ENCODE peak calls at places on chromosomes 5 and 9, in seven cellular contexts. P is foreskin fibroblast, N is HepG2, Z is GM23338, E is B cell, A is Panc1, S is fibroblast of lung. D is an unnamed sample.

GRCh38 chr9:135587658-135588057 is 26.1 kb downstream of the PAEP start:
- DNase-seq in E (no peak), A (no peak), P (no peak), S (no peak), N (no peak), Z (no peak), D (no peak)

GRCh38 chr5:178430187-178431062 is 159.8 kb downstream of the COL23A1 start:
- DNase-seq in E (no peak), S (no peak), Z (no peak), P (no peak), N (peak; percentile 13), A (no peak), D (peak; percentile 51)

GRCh38 chr9:36928670-36929349 is 105.3 kb downstream of the PAX5 start:
- DNase-seq in Z (no peak), N (no peak), S (no peak), E (no peak), A (no peak), P (peak; percentile 51), D (no peak)

GRCh38 chr5:90421136-90421535 is 11.6 kb upstream of the CETN3 start:
- DNase-seq in P (peak; percentile 18), S (peak; percentile 12), N (peak; percentile 31), A (no peak), Z (peak; percentile 83), E (no peak), D (no peak)

GRCh38 chr9:5629312-5630037 is 568 bp downstream of the RIC1 start:
- DNase-seq in Z (peak; percentile 45), A (no peak), S (peak; percentile 33), N (no peak), P (peak; percentile 59), E (no peak), D (no peak)

GRCh38 chr5:88674262-88675158 is 208.5 kb downstream of the MEF2C start:
- DNase-seq in E (peak; percentile 60), N (no peak), P (peak; percentile 49), Z (peak; percentile 77), S (no peak), A (no peak), D (no peak)

GRCh38 chr9:133490865-133491655 is 12.2 kb upstream of the SLC2A6 start:
- DNase-seq in E (no peak), P (no peak), Z (no peak), S (no peak), A (no peak), N (no peak), D (no peak)

GRCh38 chr5:64925123-64925522 is 156.4 kb downstream of the CWC27 start:
- DNase-seq in Z (no peak), S (no peak), P (no peak), N (no peak), E (no peak), A (no peak), D (no peak)

GRCh38 chr5:109989994-109990722 is 300.4 kb downstream of the MAN2A1 start:
- DNase-seq in N (peak; percentile 91), P (no peak), S (no peak), A (no peak), E (no peak), Z (no peak), D (no peak)

GRCh38 chr5:87399720-87400119 is 13.0 kb downstream of the CCNH start:
- DNase-seq in Z (no peak), N (no peak), P (no peak), E (no peak), A (no peak), S (no peak), D (no peak)

GRCh38 chr9:104993291-104993963 is 65.5 kb upstream of the ABCA1 start:
- DNase-seq in P (peak; percentile 93), A (no peak), S (peak; percentile 81), Z (peak; percentile 95), N (peak; percentile 63), E (no peak), D (peak; percentile 97)

GRCh38 chr5:169701910-169702451 is 64.9 kb downstream of the DOCK2 start:
- DNase-seq in Z (peak; percentile 52), P (peak; percentile 78), N (no peak), S (peak; percentile 76), A (no peak), E (no peak), D (no peak)

GRCh38 chr5:141338538-141339306 is at the start of gene PCDHGA2:
- DNase-seq in N (peak; percentile 18), Z (peak; percentile 81), S (peak; percentile 65), E (no peak), A (no peak), P (peak; percentile 79), D (no peak)

GRCh38 chr9:115202960-115203751 is 85.2 kb upstream of the TNC start:
- DNase-seq in Z (no peak), S (peak; percentile 69), A (no peak), P (peak; percentile 96), N (no peak), E (no peak), D (no peak)

GRCh38 chr9:4489562-4489918 is 728 bp upstream of the SLC1A1 start:
- DNase-seq in N (no peak), P (peak; percentile 53), S (peak; percentile 13), A (no peak), Z (peak; percentile 57), E (no peak), D (no peak)

GRCh38 chr5:56088967-56089829 is 94.4 kb upstream of the IL6ST start:
- DNase-seq in A (no peak), Z (no peak), N (peak; percentile 65), P (peak; percentile 81), E (no peak), S (no peak), D (no peak)

GRCh38 chr5:32531885-32532520 is 53.4 kb upstream of the SUB1 start:
- DNase-seq in E (no peak), A (peak; percentile 60), Z (peak; percentile 68), N (peak; percentile 82), S (peak; percentile 49), P (peak; percentile 75), D (no peak)

GRCh38 chr5:79236364-79236969 is 536 bp downstream of the JMY start:
- DNase-seq in A (no peak), P (peak; percentile 60), E (peak; percentile 64), N (no peak), S (no peak), Z (peak; percentile 70), D (no peak)

GRCh38 chr9:14744768-14745167 is 22.2 kb upstream of the CER1 start:
- DNase-seq in P (no peak), A (no peak), E (no peak), Z (no peak), N (no peak), S (no peak), D (no peak)
- TF ChIP-seq CTCF in P (no peak), A (no peak), E (no peak), Z (no peak), N (no peak), S (no peak), D (no peak)

DNA sequence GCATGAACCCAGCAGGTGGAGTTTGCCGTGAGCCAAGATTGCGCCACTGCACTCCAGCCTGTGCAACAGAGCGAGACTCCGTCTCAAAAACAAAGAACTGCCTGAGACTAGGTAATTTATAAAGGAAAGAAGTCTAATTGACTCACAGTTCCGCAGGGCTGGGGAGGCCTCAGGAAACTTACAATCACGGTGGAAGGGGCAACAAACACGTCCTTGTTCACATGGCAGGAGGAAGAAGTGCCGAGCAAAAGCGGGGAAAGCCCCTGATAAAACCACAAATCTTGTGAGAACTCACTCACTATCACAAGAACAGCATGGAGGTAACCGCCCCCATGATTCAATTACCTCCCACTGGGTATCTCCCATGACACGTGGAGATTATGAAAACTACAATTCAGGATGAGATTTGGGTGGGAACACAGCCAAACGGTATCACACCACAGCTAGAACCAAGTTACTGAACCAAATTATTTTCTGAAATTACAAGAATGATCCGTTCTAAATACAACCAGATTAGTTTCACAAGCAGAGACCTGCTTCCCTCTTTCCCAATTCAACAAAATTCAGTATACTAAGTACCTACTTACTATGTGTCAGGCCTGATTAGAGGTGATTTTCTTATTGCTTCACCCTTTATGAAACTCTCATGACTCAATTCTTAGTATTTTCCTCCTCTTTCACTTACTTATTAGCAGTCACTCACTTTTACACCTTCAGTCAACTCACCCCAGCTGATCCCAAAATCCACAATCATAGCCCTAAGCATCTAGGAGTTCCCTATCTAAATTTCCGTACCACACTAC is 8.4 kb downstream of the UBTD2 start:
- DNase-seq in E (no peak), P (peak; percentile 28), Z (no peak), N (no peak), S (no peak), A (no peak), D (no peak)
- TF ChIP-seq CTCF in E (no peak), P (no peak), Z (no peak), N (no peak), S (no peak), A (no peak), D (no peak)

GRCh38 chr9:70577671-70578070 is 163.2 kb upstream of the KLF9 start:
- DNase-seq in S (no peak), A (no peak), P (no peak), E (no peak), Z (no peak), N (no peak), D (no peak)

GRCh38 chr9:70576121-70576520 is 161.7 kb upstream of the KLF9 start:
- DNase-seq in P (no peak), A (no peak), E (no peak), Z (no peak), N (no peak), S (no peak), D (no peak)

GRCh38 chr9:70579686-70580085 is 165.2 kb upstream of the KLF9 start:
- DNase-seq in N (no peak), E (no peak), Z (no peak), S (no peak), A (no peak), P (no peak), D (no peak)

GRCh38 chr9:70580593-70581195 is 166.2 kb upstream of the KLF9 start:
- DNase-seq in S (no peak), E (no peak), Z (no peak), N (no peak), A (no peak), P (no peak), D (no peak)

GRCh38 chr9:70578720-70579119 is 164.3 kb upstream of the KLF9 start:
- DNase-seq in Z (peak; percentile 35), N (no peak), A (no peak), E (no peak), S (no peak), P (no peak), D (no peak)
- TF ChIP-seq CTCF in Z (peak; percentile 49), N (peak; percentile 15), A (no peak), E (no peak), S (no peak), P (no peak), D (no peak)

DNA sequence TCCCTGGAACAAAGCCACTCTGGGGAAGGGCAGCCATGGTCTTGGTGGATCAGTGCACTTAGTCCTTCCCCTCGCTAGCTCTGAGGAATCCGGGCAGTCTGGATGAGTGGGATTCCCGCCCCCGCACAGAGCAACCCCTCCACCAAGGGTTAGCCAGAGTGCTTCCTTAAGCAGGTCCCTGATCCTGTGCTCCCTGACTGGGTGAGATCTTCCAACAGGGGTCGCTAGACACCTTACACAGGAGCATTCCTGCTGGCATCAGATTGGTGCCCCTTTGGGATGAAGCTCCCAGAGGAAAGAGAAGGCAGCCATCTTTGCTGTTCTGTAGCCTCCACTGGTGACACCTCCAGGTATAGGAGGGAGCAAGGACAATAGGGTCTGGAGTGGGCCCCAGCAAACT is 228.8 kb downstream of the AP3B1 start:
- DNase-seq in S (no peak), E (no peak), N (no peak), Z (peak; percentile 67), P (no peak), A (no peak), D (no peak)
- TF ChIP-seq CTCF in S (peak; percentile 3), E (no peak), N (peak; percentile 36), Z (peak; percentile 47), P (no peak), A (peak; percentile 50), D (no peak)